ENCODE peak calls at places on chromosome 3, in six cellular contexts. E, Z, Q, R, P and V are unnamed samples.

GRCh38 chr3:173732237-173732636 is 334.7 kb downstream of the NLGN1 start:
- DNase-seq in E (no peak), P (no peak), Z (no peak), Q (no peak), R (no peak), V (no peak)

GRCh38 chr3:49869525-49870126 is at the start of gene CAMKV:
- DNase-seq in E (peak), P (peak), R (no peak), Z (peak), Q (peak), V (no peak)

GRCh38 chr3:182713743-182714517 is 79.4 kb upstream of the ATP11B start:
- DNase-seq in Q (peak), R (peak), P (no peak), E (no peak), Z (no peak), V (peak)

GRCh38 chr3:24521306-24522154 is 26.9 kb upstream of the THRB start:
- DNase-seq in P (no peak), Q (peak), R (no peak), Z (peak), E (peak), V (peak)

GRCh38 chr3:157523814-157524213 is 20.6 kb upstream of the VEPH1 start:
- DNase-seq in R (no peak), Z (no peak), E (no peak), P (no peak), Q (no peak), V (no peak)

GRCh38 chr3:83655083-83655482 is 1303.7 kb upstream of the CADM2 start:
- DNase-seq in Z (no peak), Q (no peak), E (no peak), R (no peak), P (no peak), V (no peak)

GRCh38 chr3:171548918-171549317 is 88.7 kb upstream of the TNIK start:
- DNase-seq in Q (no peak), R (no peak), Z (no peak), P (no peak), E (no peak), V (no peak)

GRCh38 chr3:105752791-105753415 is 115.9 kb downstream of the CBLB start:
- DNase-seq in R (no peak), P (peak), Z (no peak), E (no peak), Q (peak), V (no peak)

GRCh38 chr3:12830785-12831581 is 10.4 kb downstream of the RPL32 start:
- DNase-seq in P (no peak), R (no peak), Z (no peak), Q (no peak), E (no peak), V (no peak)

GRCh38 chr3:179811321-179812095 is 158.7 kb downstream of the USP13 start:
- DNase-seq in Q (peak), Z (peak), E (peak), P (peak), R (peak), V (peak)

GRCh38 chr3:184582998-184583344 is 21.4 kb downstream of the EPHB3 start:
- DNase-seq in Q (no peak), P (no peak), Z (no peak), R (no peak), E (no peak), V (no peak)

GRCh38 chr3:190325923-190326322 is 3.7 kb upstream of the CLDN1 start:
- DNase-seq in P (no peak), Z (no peak), Q (no peak), R (no peak), E (no peak), V (no peak)

GRCh38 chr3:7205535-7206331 is 344.8 kb downstream of the GRM7 start:
- DNase-seq in Z (no peak), Q (no peak), E (no peak), P (no peak), R (no peak), V (peak)

GRCh38 chr3:114880078-114880477 is 267.0 kb downstream of the ZBTB20 start:
- DNase-seq in Z (peak), R (no peak), P (no peak), Q (no peak), E (no peak), V (no peak)

GRCh38 chr3:160697628-160698382 is 20.8 kb downstream of the ARL14 start:
- DNase-seq in Q (peak), P (no peak), E (no peak), Z (no peak), R (no peak), V (no peak)

GRCh38 chr3:161349529-161350278 is 21.6 kb downstream of the SPTSSB start:
- DNase-seq in Z (no peak), Q (no peak), E (no peak), P (peak), R (no peak), V (no peak)

GRCh38 chr3:194687638-194688206 is 2.0 kb downstream of the FAM43A start:
- DNase-seq in P (peak), E (peak), R (no peak), Z (peak), Q (peak), V (peak)

GRCh38 chr3:40580494-40581091 is 55.8 kb downstream of the ZNF621 start:
- DNase-seq in Q (peak), Z (peak), E (peak), P (peak), R (peak), V (peak)

GRCh38 chr3:66998899-66999235 is 760 bp downstream of the KBTBD8 start:
- DNase-seq in Q (no peak), E (no peak), Z (no peak), P (no peak), R (no peak), V (peak)